ENCODE peak calls at places on chromosomes 2 and 18, in four cellular contexts. V is HT-29; H is adipocyte; S is effector CD4-positive, alpha-beta T cell. D is an unnamed sample.

GRCh38 chr2:65818873-65819451 is 386.6 kb upstream of the SPRED2 start:
- DNase-seq in H (no peak), S (no peak), V (no peak), D (no peak)

GRCh38 chr2:21303876-21304275 is 180.1 kb downstream of the TDRD15 start:
- DNase-seq in S (no peak), H (no peak), V (no peak), D (no peak)

GRCh38 chr2:133859578-133859977 is 291.3 kb upstream of the NCKAP5 start:
- DNase-seq in H (no peak), V (no peak), S (no peak), D (no peak)

GRCh38 chr2:157935378-157935726 is 59.2 kb upstream of the ACVR1 start:
- DNase-seq in H (no peak), V (no peak), S (no peak), D (no peak)

GRCh38 chr18:2536493-2536892 is 34.8 kb downstream of the METTL4 start:
- DNase-seq in H (peak; percentile 87), S (no peak), V (no peak), D (no peak)

GRCh38 chr2:47485751-47486300 is 82.9 kb downstream of the MSH2 start:
- DNase-seq in V (no peak), S (no peak), H (peak; percentile 65), D (no peak)

GRCh38 chr2:101776172-101777043 is 78.9 kb downstream of the MAP4K4 start:
- DNase-seq in V (no peak), H (no peak), S (no peak), D (no peak)

GRCh38 chr2:233413529-233414272 is 59.4 kb downstream of the DGKD start:
- DNase-seq in S (peak; percentile 35), V (peak; percentile 60), H (peak; percentile 91), D (peak; percentile 63)

GRCh38 chr2:191103793-191104192 is 47.0 kb downstream of the STAT4 start:
- DNase-seq in V (no peak), S (no peak), H (no peak), D (no peak)

GRCh38 chr18:26386002-26386401 is 159.8 kb downstream of the TAF4B start:
- DNase-seq in H (peak; percentile 92), V (peak; percentile 24), S (no peak), D (no peak)

GRCh38 chr2:207444756-207445155 is 85.0 kb upstream of the CREB1 start:
- DNase-seq in H (no peak), V (no peak), S (no peak), D (no peak)

GRCh38 chr2:70690846-70691245 is 77.2 kb downstream of the ADD2 start:
- DNase-seq in V (no peak), S (no peak), H (no peak), D (no peak)

GRCh38 chr2:5926896-5927512 is 234.8 kb downstream of the SOX11 start:
- DNase-seq in S (no peak), H (peak; percentile 0), V (no peak), D (no peak)

GRCh38 chr2:88283886-88284511 is 113.9 kb downstream of the THNSL2 start:
- DNase-seq in S (no peak), V (no peak), H (no peak), D (no peak)

GRCh38 chr18:44946529-44947113 is 265.9 kb downstream of the SETBP1 start:
- DNase-seq in H (no peak), V (no peak), S (no peak), D (no peak)

GRCh38 chr18:53458944-53459580 is 765.4 kb downstream of the MBD2 start:
- DNase-seq in V (no peak), H (peak; percentile 31), S (no peak), D (no peak)

GRCh38 chr18:50727721-50728470 is 91.9 kb downstream of the MRO start:
- DNase-seq in H (no peak), V (no peak), S (no peak), D (no peak)

GRCh38 chr2:167181674-167182073 is 293.4 kb downstream of the XIRP2 start:
- DNase-seq in S (no peak), V (no peak), H (no peak), D (no peak)

GRCh38 chr2:229124126-229124525 is 147.0 kb downstream of the PID1 start:
- DNase-seq in S (no peak), V (no peak), H (no peak), D (no peak)

GRCh38 chr18:55185391-55185790 is 226.1 kb upstream of the CCDC68 start:
- DNase-seq in H (no peak), S (no peak), V (no peak), D (no peak)